ENCODE peak calls at places on chromosomes 4 and X, in four cellular contexts. One of them, this sample, is unnamed.

GRCh38 chr4:1723131-1723801 is 1.9 kb downstream of the TACC3 start:
- DNase-seq in NCI-H748 treated with DMSO at 0.1 percent for 48 hours: no peak
- DNase-seq in adrenal gland: no peak
- DNase-seq in transverse colon: no peak
- DNase-seq in this sample: no peak

GRCh38 chr4:108118505-108118904 is 50.2 kb downstream of the LEF1 start:
- DNase-seq in NCI-H748 treated with DMSO at 0.1 percent for 48 hours: peak
- DNase-seq in adrenal gland: no peak
- DNase-seq in transverse colon: no peak
- DNase-seq in this sample: peak

GRCh38 chr4:8594097-8595038 is 1.8 kb downstream of the CPZ start:
- DNase-seq in NCI-H748 treated with DMSO at 0.1 percent for 48 hours: no peak
- DNase-seq in adrenal gland: peak
- DNase-seq in transverse colon: peak
- DNase-seq in this sample: peak

GRCh38 chr4:55162396-55162795 is 37.0 kb upstream of the KDR start:
- DNase-seq in NCI-H748 treated with DMSO at 0.1 percent for 48 hours: no peak
- DNase-seq in adrenal gland: no peak
- DNase-seq in transverse colon: no peak
- DNase-seq in this sample: no peak

GRCh38 chr4:182478475-182478874 is 235.3 kb downstream of the TENM3 start:
- DNase-seq in NCI-H748 treated with DMSO at 0.1 percent for 48 hours: peak
- DNase-seq in adrenal gland: no peak
- DNase-seq in transverse colon: no peak
- DNase-seq in this sample: peak

GRCh38 chr4:56723201-56723605 is 42.1 kb upstream of the HOPX start:
- DNase-seq in NCI-H748 treated with DMSO at 0.1 percent for 48 hours: no peak
- DNase-seq in adrenal gland: no peak
- DNase-seq in transverse colon: no peak
- DNase-seq in this sample: no peak

GRCh38 chr4:139795476-139795875 is 129.9 kb downstream of the MGST2 start:
- DNase-seq in NCI-H748 treated with DMSO at 0.1 percent for 48 hours: no peak
- DNase-seq in adrenal gland: no peak
- DNase-seq in transverse colon: no peak
- DNase-seq in this sample: no peak

GRCh38 chr4:63786181-63786580 is 623.1 kb downstream of the TECRL start:
- DNase-seq in NCI-H748 treated with DMSO at 0.1 percent for 48 hours: no peak
- DNase-seq in adrenal gland: no peak
- DNase-seq in transverse colon: no peak
- DNase-seq in this sample: no peak

GRCh38 chr4:138892483-138893386 is 122.8 kb upstream of the NOCT start:
- DNase-seq in NCI-H748 treated with DMSO at 0.1 percent for 48 hours: no peak
- DNase-seq in adrenal gland: no peak
- DNase-seq in transverse colon: no peak
- DNase-seq in this sample: no peak

GRCh38 chr4:8278421-8279287 is 9.1 kb downstream of the HTRA3 start:
- DNase-seq in NCI-H748 treated with DMSO at 0.1 percent for 48 hours: no peak
- DNase-seq in adrenal gland: peak
- DNase-seq in transverse colon: no peak
- DNase-seq in this sample: peak

GRCh38 chrX:45623266-45623665 is 422.6 kb upstream of the DIPK2B start:
- DNase-seq in NCI-H748 treated with DMSO at 0.1 percent for 48 hours: no peak
- DNase-seq in adrenal gland: no peak
- DNase-seq in transverse colon: no peak
- DNase-seq in this sample: peak

GRCh38 chr4:112190684-112191083 is 40.9 kb upstream of the AP1AR start:
- DNase-seq in NCI-H748 treated with DMSO at 0.1 percent for 48 hours: no peak
- DNase-seq in adrenal gland: no peak
- DNase-seq in transverse colon: no peak
- DNase-seq in this sample: no peak

This sample was measured in ELR.